ENCODE peak calls at places on chromosomes 2 and 18, in nine cellular contexts. Z is NCI-H774; B is stimulated activated CD8-positive, alpha-beta memory T cell treated with anti-CD3 and anti-CD28 coated beads, Interleukin-2, amount 100 ng/mL, for 48 hours; Y is EH; N is kidney glomerular epithelial cell; M is colonic mucosa; U is NCI-H69; H is stimulated activated CD4-positive, alpha-beta T cell treated with anti-CD3 and anti-CD28 coated beads, Interleukin-1b, Interleukin-23, amount 100 ng/mL, for 24 hours; O is K562. T is an unnamed sample.

GRCh38 chr2:130388221-130388907 is 32.5 kb downstream of the PTPN18 start:
- DNase-seq in Z (no peak), B (no peak), Y (no peak), N (no peak), M (no peak), U (no peak), H (no peak), O (no peak), T (peak)

GRCh38 chr2:111701798-111702118 is 182.2 kb downstream of the ANAPC1 start:
- DNase-seq in Z (no peak), B (no peak), Y (no peak), N (no peak), M (peak), U (no peak), H (no peak), O (no peak), T (no peak)

GRCh38 chr2:190815223-190815622 is 65.4 kb upstream of the GLS start:
- DNase-seq in Z (no peak), B (no peak), Y (no peak), N (no peak), M (peak), U (peak), H (no peak), O (no peak), T (no peak)

GRCh38 chr2:175864131-175864728 is 137.8 kb downstream of the LNPK start:
- DNase-seq in Z (no peak), B (no peak), Y (no peak), N (no peak), M (no peak), U (peak), H (no peak), O (peak), T (no peak)

GRCh38 chr2:191976436-191976835 is 129.5 kb upstream of the CAVIN2 start:
- DNase-seq in Z (no peak), B (no peak), Y (peak), N (peak), M (no peak), U (no peak), H (no peak), O (no peak), T (peak)

GRCh38 chr2:127387655-127388422 is at the start of gene MAP3K2:
- DNase-seq in Z (peak), B (peak), Y (peak), N (peak), M (peak), U (peak), H (peak), O (peak), T (peak)

GRCh38 chr18:70172225-70172624 is 33.3 kb downstream of the RTTN start:
- DNase-seq in Z (no peak), B (no peak), Y (peak), N (no peak), M (no peak), U (no peak), H (no peak), O (no peak), T (no peak)

GRCh38 chr2:235066895-235067294 is 115.1 kb downstream of the SH3BP4 start:
- DNase-seq in Z (no peak), B (no peak), Y (no peak), N (no peak), M (no peak), U (peak), H (no peak), O (no peak), T (no peak)

GRCh38 chr2:26724784-26725515 is 32.4 kb downstream of the KCNK3 start:
- DNase-seq in Z (no peak), B (no peak), Y (no peak), N (no peak), M (no peak), U (no peak), H (no peak), O (no peak), T (no peak)